ENCODE peak calls at places on chromosome 22, in four cellular contexts. One of them, this sample, is unnamed.

GRCh38 chr22:50314455-50315288 is 7.2 kb upstream of the PLXNB2 start:
- DNase-seq in T-helper 17 cell: peak
- DNase-seq in T-helper 9 cell: peak
- DNase-seq in PC-3: no peak
- DNase-seq in this sample: no peak

GRCh38 chr22:38513063-38513462 is 7.0 kb upstream of the DDX17 start:
- DNase-seq in PC-3: peak
- DNase-seq in T-helper 17 cell: peak
- DNase-seq in T-helper 9 cell: peak
- DNase-seq in this sample: peak

GRCh38 chr22:44620129-44620840 is 81.7 kb upstream of the PRR5 start:
- DNase-seq in T-helper 17 cell: peak
- DNase-seq in T-helper 9 cell: peak
- DNase-seq in PC-3: peak
- DNase-seq in this sample: peak

GRCh38 chr22:17893900-17894299 is 119.6 kb upstream of the BID start:
- DNase-seq in PC-3: no peak
- DNase-seq in T-helper 9 cell: no peak
- DNase-seq in T-helper 17 cell: no peak
- DNase-seq in this sample: no peak

GRCh38 chr22:49948573-49948957 is 12.0 kb upstream of the PIM3 start:
- DNase-seq in T-helper 9 cell: no peak
- DNase-seq in T-helper 17 cell: no peak
- DNase-seq in PC-3: no peak
- DNase-seq in this sample: no peak

GRCh38 chr22:45196926-45197605 is 33.3 kb downstream of the NUP50 start:
- DNase-seq in T-helper 17 cell: no peak
- DNase-seq in T-helper 9 cell: no peak
- DNase-seq in PC-3: no peak
- DNase-seq in this sample: no peak

GRCh38 chr22:50209893-50210292 is 9.1 kb downstream of the SELENOO start:
- DNase-seq in T-helper 17 cell: peak
- DNase-seq in T-helper 9 cell: peak
- DNase-seq in PC-3: peak
- DNase-seq in this sample: no peak

GRCh38 chr22:39234867-39235687 is 9.7 kb downstream of the PDGFB start:
- DNase-seq in T-helper 17 cell: no peak
- DNase-seq in PC-3: no peak
- DNase-seq in T-helper 9 cell: no peak
- DNase-seq in this sample: no peak